ENCODE peak calls at places on chromosomes 12 and 14, in four cellular contexts. G, L, R and P are unnamed samples.

GRCh38 chr12:78406776-78407335 is 457.7 kb upstream of the SYT1 start:
- DNase-seq in L (no peak), G (no peak), R (no peak), P (no peak)

GRCh38 chr14:92892589-92892988 is 30.4 kb upstream of the CHGA start:
- DNase-seq in R (no peak), L (no peak), G (no peak), P (no peak)

GRCh38 chr12:111581434-111582132 is 17.5 kb downstream of the ATXN2 start:
- DNase-seq in R (no peak), G (no peak), L (no peak), P (no peak)

GRCh38 chr14:33755358-33755757 is 195.5 kb downstream of the EGLN3 start:
- DNase-seq in L (peak), R (peak), G (no peak), P (no peak)

GRCh38 chr12:91355150-91356006 is 172.8 kb upstream of the DCN start:
- DNase-seq in L (peak), G (peak), R (peak), P (peak)

GRCh38 chr12:4809013-4809448 is 88.8 kb downstream of the GALNT8 start:
- DNase-seq in G (no peak), L (no peak), R (no peak), P (no peak)

GRCh38 chr12:32159925-32160324 is 53.3 kb downstream of the BICD1 start:
- DNase-seq in R (no peak), L (no peak), G (no peak), P (no peak)

GRCh38 chr12:132129007-132129406 is 15.1 kb downstream of the DDX51 start:
- DNase-seq in R (no peak), L (no peak), G (no peak), P (no peak)

GRCh38 chr12:107522692-107523477 is 162.7 kb upstream of the PWP1 start:
- DNase-seq in L (peak), R (no peak), G (no peak), P (no peak)
- TF ChIP-seq CTCF in L (peak), R (no peak), G (no peak), P (no peak)

DNA sequence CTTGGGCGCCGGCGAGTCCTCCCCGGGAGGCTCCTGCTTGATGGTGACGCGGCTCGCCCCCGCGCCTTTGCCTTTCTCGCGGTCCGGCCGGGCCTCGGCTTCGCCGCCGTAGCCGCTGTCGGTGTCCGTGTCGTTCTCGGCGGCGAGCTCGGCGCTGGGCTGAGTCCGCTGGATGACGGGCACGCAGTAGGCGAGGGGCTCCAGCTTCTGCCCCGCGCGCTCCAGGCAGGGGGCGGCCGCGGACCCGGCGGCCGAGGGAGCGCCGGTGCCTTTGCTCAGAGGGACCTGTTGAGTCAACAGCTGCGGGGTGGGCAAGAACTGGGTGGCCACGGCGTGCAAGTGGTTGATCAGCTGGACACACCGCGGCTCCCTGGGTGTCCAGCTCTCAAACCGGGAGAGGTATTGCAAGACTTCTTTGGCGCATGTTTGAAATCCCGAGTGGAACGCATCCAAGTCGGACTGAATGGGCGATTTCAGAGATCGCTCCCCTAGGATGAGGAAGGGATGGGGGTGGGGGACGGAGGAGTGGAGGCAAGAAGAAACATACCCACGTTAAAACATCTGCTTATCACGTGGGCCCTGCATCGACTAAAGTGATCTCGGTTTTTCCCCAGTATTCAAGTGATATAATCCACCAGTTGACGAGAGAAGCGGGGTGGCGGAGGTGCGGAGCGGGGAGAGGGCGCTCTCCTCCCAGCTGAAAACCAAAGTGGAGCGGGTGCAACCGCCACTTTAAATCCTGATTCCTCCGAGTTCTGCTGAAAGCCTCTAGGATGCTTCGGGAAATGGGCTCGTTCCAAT is 2.0 kb downstream of the BHLHE41 start:
- DNase-seq in L (peak), R (no peak), G (peak), P (peak)
- TF ChIP-seq CTCF in L (peak), R (peak), G (peak), P (no peak)

GRCh38 chr12:103908877-103909276 is 21.3 kb upstream of the HSP90B1 start:
- DNase-seq in G (no peak), L (no peak), R (no peak), P (no peak)

GRCh38 chr12:103913100-103913499 is 17.1 kb upstream of the HSP90B1 start:
- DNase-seq in G (no peak), L (peak), R (no peak), P (no peak)

GRCh38 chr12:103915306-103915705 is 14.9 kb upstream of the HSP90B1 start:
- DNase-seq in G (no peak), L (no peak), R (no peak), P (no peak)

GRCh38 chr12:103909811-103910210 is 20.4 kb upstream of the HSP90B1 start:
- DNase-seq in R (no peak), G (no peak), L (no peak), P (no peak)

GRCh38 chr12:103912069-103912468 is 18.1 kb upstream of the HSP90B1 start:
- DNase-seq in R (no peak), G (no peak), L (no peak), P (no peak)
- TF ChIP-seq CTCF in R (no peak), G (no peak), L (no peak), P (no peak)

DNA sequence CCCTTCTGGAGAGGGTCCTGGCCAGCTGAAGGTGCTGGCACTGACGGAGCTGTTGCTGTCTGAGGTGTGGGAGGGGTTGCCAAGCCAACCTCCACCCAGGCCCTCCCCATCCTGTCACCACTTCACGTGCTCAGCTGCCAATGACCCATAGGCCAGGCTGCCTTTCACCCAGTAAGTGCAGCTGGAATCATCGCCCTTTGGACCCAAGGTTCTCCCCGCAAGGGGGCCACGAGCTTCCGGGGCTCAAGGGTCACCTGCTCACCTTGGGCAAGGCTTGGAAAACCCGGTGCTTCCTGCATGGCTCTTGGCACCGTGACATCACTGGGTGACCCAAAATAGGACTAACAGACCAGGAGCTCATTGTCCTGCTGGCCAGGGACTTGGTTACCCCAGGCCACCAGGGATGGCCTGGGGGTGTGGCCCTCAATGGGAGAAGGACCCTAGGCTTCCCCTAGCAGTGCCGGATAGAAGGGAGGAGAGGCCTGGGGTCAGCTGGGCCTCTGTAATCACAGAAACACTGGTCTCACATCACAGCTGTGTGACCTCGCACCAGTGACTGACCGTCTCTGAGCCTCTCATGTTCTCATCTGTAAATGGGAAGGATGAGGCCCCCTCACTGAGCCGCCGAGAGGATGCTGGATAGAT is 51.3 kb downstream of the CCDC85C start:
- DNase-seq in G (peak), R (no peak), L (no peak), P (no peak)
- TF ChIP-seq CTCF in G (no peak), R (no peak), L (no peak), P (no peak)